ENCODE peak calls at places on chromosomes 13 and 19, in four cellular contexts. U is GM12878, V is IMR-90, D is K562. J is an unnamed sample.
A peak's percentile ranks its signal among the peaks of the same experiment; 100 is the strongest.

GRCh38 chr13:20487927-20488326 is 37.7 kb downstream of the CRYL1 start:
- DNase-seq in D (no peak), V (no peak), U (no peak), J (no peak)

GRCh38 chr13:34748078-34748477 is 194.0 kb upstream of the NBEA start:
- DNase-seq in U (no peak), V (no peak), D (no peak), J (no peak)

GRCh38 chr13:77891486-77891885 is 27.1 kb downstream of the EDNRB start:
- DNase-seq in D (no peak), V (no peak), U (no peak), J (no peak)

GRCh38 chr13:110312669-110313031 is 5.6 kb downstream of the COL4A2 start:
- DNase-seq in V (peak; percentile 93), U (no peak), D (no peak), J (no peak)

GRCh38 chr13:39451860-39452301 is 151.1 kb downstream of the LHFPL6 start:
- DNase-seq in U (no peak), D (no peak), V (peak; percentile 30), J (no peak)

GRCh38 chr13:20711301-20712044 is 8.0 kb downstream of the IL17D start:
- DNase-seq in U (no peak), D (peak; percentile 24), V (no peak), J (peak; percentile 22)

GRCh38 chr13:40916207-40916998 is 102.7 kb downstream of the ELF1 start:
- DNase-seq in V (peak; percentile 21), U (no peak), D (no peak), J (no peak)

GRCh38 chr19:40585241-40585640 is 8.6 kb downstream of the SHKBP1 start:
- DNase-seq in U (no peak), V (no peak), D (no peak), J (no peak)

GRCh38 chr19:367963-368623 is 23.5 kb upstream of the MIER2 start:
- DNase-seq in U (no peak), V (no peak), D (no peak), J (no peak)

GRCh38 chr13:53631511-53631910 is 602.9 kb downstream of the OLFM4 start:
- DNase-seq in V (no peak), D (no peak), U (no peak), J (no peak)

GRCh38 chr13:98447881-98448641 is 128.8 kb downstream of the STK24 start:
- DNase-seq in D (peak; percentile 28), V (no peak), U (no peak), J (peak; percentile 38)

GRCh38 chr19:6971366-6971765 is 49.9 kb downstream of the MBD3L2B start:
- DNase-seq in V (no peak), D (no peak), U (no peak), J (no peak)

GRCh38 chr19:50556236-50557008 is 11.8 kb downstream of the LRRC4B start:
- DNase-seq in V (peak; percentile 59), U (peak; percentile 15), D (peak; percentile 93), J (peak; percentile 88)

GRCh38 chr19:49808762-49809154 is 4.3 kb downstream of the FUZ start:
- DNase-seq in V (peak; percentile 71), D (peak; percentile 97), U (no peak), J (peak; percentile 88)

GRCh38 chr13:93420206-93420605 is 193.6 kb downstream of the GPC6 start:
- DNase-seq in D (no peak), U (no peak), V (no peak), J (no peak)

GRCh38 chr19:49414256-49414655 is 9.0 kb downstream of the PTH2 start:
- DNase-seq in U (no peak), D (no peak), V (no peak), J (no peak)

GRCh38 chr19:39045506-39045905 is 13.2 kb upstream of the FBXO27 start:
- DNase-seq in V (no peak), D (no peak), U (no peak), J (no peak)

GRCh38 chr13:38202730-38203129 is 146.9 kb upstream of the UFM1 start:
- DNase-seq in U (no peak), D (no peak), V (peak; percentile 2), J (no peak)

GRCh38 chr19:43777163-43777700 is 3.5 kb downstream of the KCNN4 start:
- DNase-seq in V (peak; percentile 36), U (no peak), D (no peak), J (no peak)

GRCh38 chr19:10568444-10568825 is 344 bp downstream of the CDKN2D start:
- DNase-seq in U (no peak), D (no peak), V (no peak), J (no peak)
- TF ChIP-seq ELK1 in U (no peak), D (no peak), V (no peak), J (no peak)

DNA sequence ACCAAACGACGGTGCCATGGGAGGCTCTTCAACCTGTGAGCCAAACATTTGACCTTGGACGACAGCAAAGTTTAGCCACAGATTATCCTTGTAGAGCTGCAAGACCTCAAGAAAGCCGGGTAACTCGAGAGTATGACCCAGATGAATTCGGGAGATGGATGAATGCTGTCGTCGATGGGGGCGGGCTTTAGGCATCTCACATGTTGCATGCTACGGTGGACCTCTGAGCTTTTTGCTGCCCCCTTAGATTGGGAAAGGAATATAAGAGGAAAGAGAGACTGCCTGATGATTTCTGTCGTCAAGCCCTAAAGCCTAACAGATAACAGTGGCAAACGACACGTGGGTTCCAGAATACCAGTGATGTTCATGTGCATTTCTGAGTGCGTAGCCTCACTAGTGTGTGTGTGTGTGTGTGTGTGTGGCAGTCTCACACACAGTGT is 716 bp upstream of the ABCC4 start:
- DNase-seq in V (no peak), U (no peak), D (peak; percentile 31), J (no peak)
- TF ChIP-seq BHLHE40 in V (no peak), U (no peak), D (no peak), J (no peak)

GRCh38 chr13:27622102-27622820 is 569 bp downstream of the POLR1D start:
- DNase-seq in V (peak; percentile 13), D (no peak), U (no peak), J (no peak)
- TF ChIP-seq ELK1 in V (no peak), D (no peak), U (no peak), J (no peak)

DNA sequence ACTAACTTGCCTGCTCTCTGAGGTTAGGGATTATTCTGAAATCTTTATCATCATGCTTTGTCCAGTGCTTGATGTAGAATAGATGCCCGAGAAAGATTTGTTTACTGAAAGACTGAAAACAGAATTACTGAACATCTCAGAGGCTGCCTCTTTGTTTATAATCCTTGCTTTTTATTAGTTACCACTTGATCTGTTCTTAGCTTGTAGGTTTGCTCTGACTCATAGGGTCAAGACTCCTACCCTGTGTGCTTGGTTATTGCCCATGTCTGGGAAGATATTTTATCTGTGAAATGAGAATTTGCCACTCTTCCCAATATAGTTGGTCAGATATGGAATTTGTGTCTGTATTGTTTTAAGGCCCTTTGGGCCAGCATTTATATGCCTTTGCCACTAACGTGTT is 675.3 kb downstream of the DIAPH3 start:
- DNase-seq in U (no peak), D (no peak), V (no peak), J (no peak)
- TF ChIP-seq BHLHE40 in U (no peak), D (no peak), V (no peak), J (no peak)

GRCh38 chr13:30431269-30431950 is 9.1 kb downstream of the UBE2L5 start:
- DNase-seq in V (peak; percentile 8), U (no peak), D (no peak), J (no peak)
- TF ChIP-seq ELK1 in V (no peak), U (no peak), D (no peak), J (no peak)

GRCh38 chr13:113041293-113041690 is 64.3 kb upstream of the F7 start:
- DNase-seq in U (no peak), D (no peak), V (no peak), J (no peak)

GRCh38 chr13:113040597-113041292 is 64.8 kb upstream of the F7 start:
- DNase-seq in U (no peak), V (no peak), D (no peak), J (no peak)

GRCh38 chr13:113043001-113043630 is 62.5 kb upstream of the F7 start:
- DNase-seq in U (no peak), V (no peak), D (no peak), J (no peak)

GRCh38 chr13:113042456-113042855 is 63.1 kb upstream of the F7 start:
- DNase-seq in V (no peak), U (no peak), D (no peak), J (no peak)

DNA sequence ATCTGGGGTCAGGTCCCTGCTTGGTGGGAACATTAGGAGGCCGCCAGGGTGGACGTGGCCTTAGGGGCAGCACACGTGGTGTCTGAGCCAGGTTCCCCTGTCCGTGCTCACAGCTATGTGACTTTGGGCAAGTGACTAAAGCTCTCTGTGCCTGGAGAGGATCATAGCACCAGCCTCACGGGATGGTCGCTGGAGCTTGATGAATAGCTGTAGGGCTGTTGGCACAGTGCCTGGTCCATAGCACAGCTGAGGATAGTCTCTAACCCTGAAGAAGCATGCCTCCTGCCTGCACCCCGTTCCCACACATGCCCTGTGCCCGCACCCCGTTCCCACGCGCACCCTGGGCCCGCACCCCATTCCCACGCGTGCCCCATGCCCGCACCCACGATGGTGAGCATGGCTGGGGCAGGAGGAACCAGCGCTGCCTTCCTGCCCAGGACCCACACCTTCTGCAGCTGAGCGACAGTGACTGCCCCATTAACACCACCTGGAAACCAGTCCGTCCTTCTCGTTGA is 63.7 kb upstream of the F7 start:
- DNase-seq in U (no peak), V (no peak), D (no peak), J (no peak)
- TF ChIP-seq BHLHE40 in U (no peak), V (no peak), D (no peak), J (no peak)